ENCODE peak calls at places on chromosomes 13 and 19, in seven cellular contexts. Q, A, Z, R, O, I and C are unnamed samples.

GRCh38 chr13:32045963-32046785 is 14.6 kb downstream of the FRY start:
- DNase-seq in A (no peak), O (no peak), I (no peak), Q (peak), Z (peak), R (no peak), C (no peak)

GRCh38 chr13:45105895-45106294 is 14.4 kb upstream of the GTF2F2 start:
- DNase-seq in R (no peak), A (no peak), O (no peak), Z (no peak), Q (no peak), I (no peak), C (no peak)

GRCh38 chr19:19540707-19541515 is 2.8 kb downstream of the CILP2 start:
- DNase-seq in Q (no peak), I (peak), O (peak), Z (no peak), A (peak), R (peak), C (peak)

GRCh38 chr19:2735374-2735773 is 4.4 kb downstream of the SLC39A3 start:
- DNase-seq in O (no peak), R (no peak), Z (no peak), A (no peak), Q (no peak), I (no peak), C (no peak)

GRCh38 chr13:72126424-72126823 is 259.4 kb upstream of the DACH1 start:
- DNase-seq in I (no peak), O (no peak), Z (no peak), A (no peak), Q (no peak), R (no peak), C (no peak)

GRCh38 chr13:39254606-39255005 is 216.3 kb downstream of the NHLRC3 start:
- DNase-seq in R (no peak), A (no peak), I (no peak), Q (no peak), Z (no peak), O (no peak), C (no peak)

GRCh38 chr13:42283574-42283973 is 11.6 kb downstream of the AKAP11 start:
- DNase-seq in O (no peak), Q (no peak), Z (no peak), A (no peak), I (no peak), R (no peak), C (no peak)

GRCh38 chr19:57363734-57364181 is 407 bp downstream of the TRAPPC2B start:
- DNase-seq in Z (no peak), Q (peak), O (no peak), A (no peak), I (no peak), R (no peak), C (no peak)

GRCh38 chr19:13850910-13851753 is 25.8 kb upstream of the NANOS3 start:
- DNase-seq in Q (peak), I (no peak), O (peak), A (peak), R (peak), Z (peak), C (no peak)

GRCh38 chr19:38003427-38004099 is 96.6 kb downstream of the SIPA1L3 start:
- DNase-seq in Z (peak), A (no peak), R (peak), I (peak), O (peak), Q (peak), C (peak)

GRCh38 chr13:100063906-100064305 is 25.0 kb upstream of the PCCA start:
- DNase-seq in Z (no peak), Q (no peak), I (no peak), O (no peak), R (no peak), A (no peak), C (no peak)

GRCh38 chr13:110067355-110068175 is 239.4 kb downstream of the COL4A1 start:
- DNase-seq in O (no peak), Z (peak), I (no peak), A (no peak), R (no peak), Q (no peak), C (no peak)

GRCh38 chr13:84951128-84951527 is 848.1 kb downstream of the SLITRK6 start:
- DNase-seq in Z (no peak), Q (no peak), R (no peak), A (no peak), O (no peak), I (no peak), C (no peak)

GRCh38 chr13:101919541-101920306 is 467.2 kb downstream of the ITGBL1 start:
- DNase-seq in A (no peak), O (no peak), I (peak), Z (no peak), Q (no peak), R (no peak), C (peak)

GRCh38 chr19:9070066-9070465 is 16.8 kb upstream of the OR1M1 start:
- DNase-seq in Q (no peak), I (no peak), Z (no peak), O (no peak), R (no peak), A (no peak), C (no peak)

GRCh38 chr19:5694167-5694951 is 4.3 kb downstream of the RPL36 start:
- DNase-seq in O (no peak), R (no peak), Z (no peak), Q (no peak), I (no peak), A (no peak), C (no peak)

GRCh38 chr13:32428581-32429072 is 697 bp upstream of the N4BP2L1 start:
- DNase-seq in I (no peak), O (no peak), A (no peak), Z (no peak), R (no peak), Q (peak), C (no peak)

GRCh38 chr19:46478356-46478986 is 7.1 kb upstream of the PNMA8A start:
- DNase-seq in O (peak), Z (no peak), I (no peak), Q (no peak), R (no peak), A (no peak), C (no peak)

GRCh38 chr13:49218493-49219051 is 1.6 kb upstream of the MLNR start:
- DNase-seq in O (no peak), Q (no peak), I (no peak), Z (no peak), A (no peak), R (no peak), C (peak)

GRCh38 chr13:110812111-110812868 is 98.8 kb downstream of the ING1 start:
- DNase-seq in Q (no peak), R (no peak), Z (no peak), A (no peak), I (no peak), O (no peak), C (no peak)

GRCh38 chr13:74761794-74762193 is 627.6 kb upstream of the KLF12 start:
- DNase-seq in I (no peak), A (no peak), R (no peak), Z (no peak), O (no peak), Q (no peak), C (no peak)

GRCh38 chr19:35644987-35645679 is 3.0 kb upstream of the COX6B1 start:
- DNase-seq in Q (peak), I (peak), O (peak), A (peak), Z (peak), R (peak), C (peak)

GRCh38 chr13:44266305-44266704 is 107.3 kb upstream of the SERP2 start:
- DNase-seq in Q (no peak), Z (no peak), O (no peak), I (no peak), A (no peak), R (no peak), C (no peak)

GRCh38 chr19:50263176-50263575 is 59.8 kb downstream of the MYH14 start:
- DNase-seq in O (no peak), I (no peak), A (no peak), Z (no peak), Q (no peak), R (no peak), C (no peak)

GRCh38 chr19:4703671-4704316 is 19.8 kb downstream of the DPP9 start:
- DNase-seq in Q (no peak), O (no peak), I (no peak), Z (no peak), A (no peak), R (no peak), C (no peak)

GRCh38 chr13:97224544-97225324 is 2.6 kb downstream of the MBNL2 start:
- DNase-seq in Q (peak), O (peak), Z (no peak), I (no peak), A (peak), R (peak), C (no peak)